ENCODE peak calls at places on chromosomes 12 and 14, in seven cellular contexts. C, S, U, W, V, N and F are unnamed samples.

GRCh38 chr12:12792421-12792820 is 7.0 kb downstream of the APOLD1 start:
- DNase-seq in U (no peak), S (no peak), C (no peak), W (no peak), N (no peak), V (no peak), F (no peak)

GRCh38 chr12:122641976-122642375 is 61.2 kb downstream of the HCAR2 start:
- DNase-seq in U (no peak), N (no peak), V (no peak), C (no peak), W (no peak), S (peak; percentile 14), F (peak; percentile 80)

GRCh38 chr12:121331268-121331667 is 20.9 kb downstream of the ANAPC5 start:
- DNase-seq in W (no peak), C (no peak), V (no peak), S (no peak), N (no peak), U (no peak), F (peak; percentile 5)

GRCh38 chr12:111102062-111102735 is 181.8 kb upstream of the MYL2 start:
- DNase-seq in W (no peak), V (no peak), C (no peak), S (no peak), U (no peak), N (peak; percentile 76), F (no peak)

GRCh38 chr12:13744566-13744965 is 236.8 kb downstream of the GRIN2B start:
- DNase-seq in S (no peak), C (no peak), V (no peak), W (no peak), N (no peak), U (no peak), F (no peak)

GRCh38 chr12:74816398-74817175 is 279.0 kb downstream of the ATXN7L3B start:
- DNase-seq in U (no peak), N (no peak), W (no peak), C (no peak), V (no peak), S (no peak), F (no peak)

GRCh38 chr12:50765325-50765911 is 1.5 kb downstream of the ATF1 start:
- DNase-seq in S (peak; percentile 50), W (peak; percentile 36), V (peak; percentile 42), C (no peak), U (peak; percentile 20), N (no peak), F (peak; percentile 68)

GRCh38 chr14:61668267-61668666 is 27.0 kb upstream of the HIF1A start:
- DNase-seq in U (no peak), N (no peak), C (no peak), S (no peak), W (no peak), V (no peak), F (no peak)

GRCh38 chr12:62785941-62786559 is 148.9 kb downstream of the PPM1H start:
- DNase-seq in N (no peak), S (peak; percentile 97), C (no peak), W (no peak), U (peak; percentile 93), V (peak; percentile 19), F (peak; percentile 96)